ENCODE peak calls at places on chromosome 2, in six cellular contexts. One of them, this sample, is unnamed.

GRCh38 chr2:45264227-45265225 is 255.3 kb upstream of the SIX2 start:
- DNase-seq in breast epithelium: no peak
- DNase-seq in NB4: no peak
- DNase-seq in neural progenitor cell: no peak
- DNase-seq in lower leg skin: peak
- DNase-seq in heart right ventricle: no peak
- DNase-seq in this sample: no peak

GRCh38 chr2:121955313-121956211 is 200.1 kb downstream of the TSN start:
- DNase-seq in breast epithelium: no peak
- DNase-seq in NB4: no peak
- DNase-seq in neural progenitor cell: no peak
- DNase-seq in lower leg skin: peak
- DNase-seq in heart right ventricle: no peak
- DNase-seq in this sample: no peak

GRCh38 chr2:84849271-84849952 is 31.5 kb downstream of the TRABD2A start:
- DNase-seq in breast epithelium: no peak
- DNase-seq in NB4: no peak
- DNase-seq in neural progenitor cell: no peak
- DNase-seq in lower leg skin: no peak
- DNase-seq in heart right ventricle: no peak
- DNase-seq in this sample: no peak

GRCh38 chr2:208311954-208312353 is 45.9 kb downstream of the PIKFYVE start:
- DNase-seq in breast epithelium: no peak
- DNase-seq in NB4: no peak
- DNase-seq in neural progenitor cell: no peak
- DNase-seq in lower leg skin: no peak
- DNase-seq in heart right ventricle: no peak
- DNase-seq in this sample: no peak

GRCh38 chr2:88212251-88212790 is 42.2 kb downstream of the THNSL2 start:
- DNase-seq in breast epithelium: no peak
- DNase-seq in NB4: peak
- DNase-seq in neural progenitor cell: peak
- DNase-seq in lower leg skin: no peak
- DNase-seq in heart right ventricle: no peak
- DNase-seq in this sample: no peak

GRCh38 chr2:62441421-62441820 is 64.6 kb downstream of the TMEM17 start:
- DNase-seq in breast epithelium: no peak
- DNase-seq in NB4: no peak
- DNase-seq in neural progenitor cell: no peak
- DNase-seq in lower leg skin: no peak
- DNase-seq in heart right ventricle: no peak
- DNase-seq in this sample: no peak

GRCh38 chr2:152336103-152336853 is 1.3 kb downstream of the FMNL2 start:
- DNase-seq in breast epithelium: no peak
- DNase-seq in NB4: peak
- DNase-seq in neural progenitor cell: peak
- DNase-seq in lower leg skin: peak
- DNase-seq in heart right ventricle: peak
- DNase-seq in this sample: no peak

GRCh38 chr2:79619976-79620375 is 107.1 kb downstream of the CTNNA2 start:
- DNase-seq in breast epithelium: no peak
- DNase-seq in NB4: no peak
- DNase-seq in neural progenitor cell: no peak
- DNase-seq in lower leg skin: no peak
- DNase-seq in heart right ventricle: no peak
- DNase-seq in this sample: no peak

GRCh38 chr2:130728007-130728454 is 839 bp upstream of the GPR148 start:
- DNase-seq in breast epithelium: no peak
- DNase-seq in NB4: peak
- DNase-seq in neural progenitor cell: no peak
- DNase-seq in lower leg skin: no peak
- DNase-seq in heart right ventricle: no peak
- DNase-seq in this sample: no peak

GRCh38 chr2:96024336-96025106 is 10.2 kb downstream of the GPAT2 start:
- DNase-seq in breast epithelium: peak
- DNase-seq in NB4: no peak
- DNase-seq in neural progenitor cell: no peak
- DNase-seq in lower leg skin: peak
- DNase-seq in heart right ventricle: no peak
- DNase-seq in this sample: no peak

GRCh38 chr2:17475285-17475684 is 43.0 kb downstream of the RAD51AP2 start:
- DNase-seq in breast epithelium: no peak
- DNase-seq in NB4: peak
- DNase-seq in neural progenitor cell: no peak
- DNase-seq in lower leg skin: no peak
- DNase-seq in heart right ventricle: no peak
- DNase-seq in this sample: no peak

GRCh38 chr2:17476820-17477219 is 41.4 kb downstream of the RAD51AP2 start:
- DNase-seq in breast epithelium: no peak
- DNase-seq in NB4: no peak
- DNase-seq in neural progenitor cell: no peak
- DNase-seq in lower leg skin: no peak
- DNase-seq in heart right ventricle: no peak
- DNase-seq in this sample: no peak

GRCh38 chr2:17471979-17472378 is 46.3 kb downstream of the RAD51AP2 start:
- DNase-seq in breast epithelium: no peak
- DNase-seq in NB4: no peak
- DNase-seq in neural progenitor cell: no peak
- DNase-seq in lower leg skin: no peak
- DNase-seq in heart right ventricle: no peak
- DNase-seq in this sample: no peak

GRCh38 chr2:17476060-17476459 is 42.2 kb downstream of the RAD51AP2 start:
- DNase-seq in breast epithelium: no peak
- DNase-seq in NB4: no peak
- DNase-seq in neural progenitor cell: no peak
- DNase-seq in lower leg skin: no peak
- DNase-seq in heart right ventricle: no peak
- DNase-seq in this sample: no peak

GRCh38 chr2:17470855-17471641 is 47.2 kb downstream of the RAD51AP2 start:
- DNase-seq in breast epithelium: no peak
- DNase-seq in NB4: peak
- DNase-seq in neural progenitor cell: peak
- DNase-seq in lower leg skin: no peak
- DNase-seq in heart right ventricle: no peak
- DNase-seq in this sample: no peak
- TF ChIP-seq CTCF in breast epithelium: no peak
- TF ChIP-seq CTCF in NB4: peak
- TF ChIP-seq CTCF in neural progenitor cell: peak
- TF ChIP-seq CTCF in lower leg skin: no peak
- TF ChIP-seq CTCF in heart right ventricle: no peak
- TF ChIP-seq CTCF in this sample: peak

DNA sequence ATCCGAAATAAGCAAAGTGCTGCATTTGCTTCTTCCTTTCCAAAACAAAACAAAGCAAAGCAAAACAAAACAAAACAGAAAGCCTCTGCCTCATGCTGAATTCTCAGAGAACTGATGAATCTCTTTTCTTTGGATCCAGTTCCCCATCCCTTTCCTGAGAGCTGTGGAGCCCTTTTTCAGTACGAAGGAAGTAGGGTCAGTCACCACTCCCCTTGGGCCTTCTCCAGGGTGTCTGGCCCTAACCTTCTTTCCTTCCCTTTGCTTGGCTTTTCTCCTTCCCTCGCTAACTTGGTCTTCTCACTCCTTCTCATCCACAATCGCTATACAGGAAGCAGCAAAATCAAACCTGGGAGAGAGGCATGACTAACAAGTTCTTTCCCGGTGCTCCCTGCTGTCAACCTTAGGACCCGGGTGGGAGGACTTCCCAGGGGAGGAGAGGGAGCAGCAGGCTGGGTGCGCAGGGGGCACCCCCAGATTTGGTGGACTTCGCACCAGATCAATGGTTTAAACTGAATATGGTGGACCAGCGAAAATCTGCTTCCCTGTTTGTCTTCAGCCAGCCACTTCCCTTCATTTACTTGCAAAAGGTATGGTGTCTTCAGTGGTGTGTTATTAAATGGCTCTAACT is 56.2 kb downstream of the NRP2 start:
- DNase-seq in breast epithelium: no peak
- DNase-seq in NB4: no peak
- DNase-seq in neural progenitor cell: no peak
- DNase-seq in lower leg skin: no peak
- DNase-seq in heart right ventricle: no peak
- DNase-seq in this sample: no peak
- TF ChIP-seq CTCF in breast epithelium: no peak
- TF ChIP-seq CTCF in NB4: no peak
- TF ChIP-seq CTCF in neural progenitor cell: no peak
- TF ChIP-seq CTCF in lower leg skin: no peak
- TF ChIP-seq CTCF in heart right ventricle: no peak
- TF ChIP-seq CTCF in this sample: no peak

DNA sequence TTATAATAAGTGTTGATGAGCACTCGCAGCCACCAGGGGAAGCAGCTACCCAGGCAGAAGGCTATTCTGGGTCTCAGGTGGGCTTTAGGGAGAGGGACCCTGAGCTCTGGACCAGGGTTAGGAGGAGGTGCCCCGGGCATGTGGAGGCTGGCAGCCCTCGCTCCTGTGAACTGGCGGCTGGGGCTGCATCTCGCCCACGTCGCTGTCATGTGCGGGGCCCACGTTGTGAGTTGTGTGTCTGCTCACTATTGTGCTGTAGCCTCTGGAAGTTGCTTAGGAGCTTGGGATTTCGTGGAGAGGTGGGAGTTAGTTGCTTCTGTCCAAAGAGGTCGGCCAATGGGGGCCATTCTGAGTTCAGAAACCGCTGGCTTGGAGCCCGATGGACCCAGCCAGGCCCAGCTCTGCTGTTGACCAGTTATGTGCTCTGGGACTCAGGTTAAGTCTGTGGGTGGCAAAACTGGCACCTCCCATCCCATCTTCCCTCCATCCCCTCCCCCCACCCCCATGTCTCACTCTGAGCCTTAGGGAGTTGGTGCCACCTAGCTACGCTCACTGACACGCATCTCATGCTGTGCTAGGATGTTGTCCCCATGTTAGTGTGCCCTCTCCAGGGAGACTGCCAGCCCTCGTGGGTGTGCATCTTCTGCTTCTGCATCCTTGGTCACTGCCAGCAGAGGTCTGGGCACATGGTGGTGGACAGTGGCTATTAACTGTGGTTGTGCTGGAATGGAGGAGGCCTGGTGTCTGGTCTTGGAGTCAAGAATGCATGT is 18.5 kb downstream of the RRM2 start:
- DNase-seq in breast epithelium: no peak
- DNase-seq in NB4: no peak
- DNase-seq in neural progenitor cell: no peak
- DNase-seq in lower leg skin: no peak
- DNase-seq in heart right ventricle: no peak
- DNase-seq in this sample: peak
- TF ChIP-seq CTCF in breast epithelium: no peak
- TF ChIP-seq CTCF in NB4: no peak
- TF ChIP-seq CTCF in neural progenitor cell: no peak
- TF ChIP-seq CTCF in lower leg skin: no peak
- TF ChIP-seq CTCF in heart right ventricle: no peak
- TF ChIP-seq CTCF in this sample: peak

GRCh38 chr2:192940767-192941166 is 746.0 kb upstream of the TMEFF2 start:
- DNase-seq in breast epithelium: no peak
- DNase-seq in NB4: no peak
- DNase-seq in neural progenitor cell: peak
- DNase-seq in lower leg skin: no peak
- DNase-seq in heart right ventricle: no peak
- DNase-seq in this sample: no peak
- TF ChIP-seq CTCF in breast epithelium: no peak
- TF ChIP-seq CTCF in NB4: no peak
- TF ChIP-seq CTCF in neural progenitor cell: peak
- TF ChIP-seq CTCF in lower leg skin: no peak
- TF ChIP-seq CTCF in heart right ventricle: no peak
- TF ChIP-seq CTCF in this sample: no peak

GRCh38 chr2:172481507-172482262 is 54.3 kb downstream of the ITGA6 start:
- DNase-seq in breast epithelium: no peak
- DNase-seq in NB4: no peak
- DNase-seq in neural progenitor cell: no peak
- DNase-seq in lower leg skin: no peak
- DNase-seq in heart right ventricle: no peak
- DNase-seq in this sample: no peak
- TF ChIP-seq CTCF in breast epithelium: no peak
- TF ChIP-seq CTCF in NB4: no peak
- TF ChIP-seq CTCF in neural progenitor cell: no peak
- TF ChIP-seq CTCF in lower leg skin: no peak
- TF ChIP-seq CTCF in heart right ventricle: no peak
- TF ChIP-seq CTCF in this sample: peak

DNA sequence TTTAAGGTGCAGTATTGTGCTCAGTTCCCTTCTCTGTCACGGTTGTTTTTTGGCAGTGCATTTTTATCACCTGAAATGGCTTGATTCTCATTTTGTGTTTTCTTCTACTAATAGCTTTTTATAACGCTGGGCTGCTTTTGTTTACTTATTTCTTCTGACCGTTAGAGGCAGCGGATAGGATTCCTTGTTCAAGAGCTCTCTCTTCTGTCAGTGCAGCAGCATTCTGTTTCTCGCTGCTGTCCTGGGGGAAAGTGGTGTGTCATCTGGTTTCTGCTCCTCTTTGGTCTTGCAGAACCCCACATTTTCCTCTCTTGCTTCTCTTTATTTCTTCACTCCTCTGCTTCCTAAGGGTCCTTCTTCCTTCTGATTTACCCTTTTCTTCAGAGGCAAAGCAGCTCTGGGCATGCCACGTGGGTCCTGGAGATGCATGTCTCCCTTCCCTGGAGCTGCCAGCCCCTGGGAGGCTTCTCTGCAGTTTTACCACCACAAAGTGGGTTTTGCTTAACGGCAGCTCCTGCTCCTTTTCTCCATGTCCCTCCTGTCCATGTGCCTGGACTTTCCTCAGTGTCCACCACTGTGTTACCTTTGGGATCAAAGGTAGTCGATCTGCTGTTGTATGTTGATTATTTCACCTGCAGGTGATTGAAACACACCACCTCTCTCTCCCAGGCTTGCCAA is 47.3 kb upstream of the SNTG2 start:
- DNase-seq in breast epithelium: no peak
- DNase-seq in NB4: peak
- DNase-seq in neural progenitor cell: no peak
- DNase-seq in lower leg skin: no peak
- DNase-seq in heart right ventricle: no peak
- DNase-seq in this sample: no peak
- TF ChIP-seq CTCF in breast epithelium: no peak
- TF ChIP-seq CTCF in NB4: no peak
- TF ChIP-seq CTCF in neural progenitor cell: peak
- TF ChIP-seq CTCF in lower leg skin: no peak
- TF ChIP-seq CTCF in heart right ventricle: no peak
- TF ChIP-seq CTCF in this sample: peak

GRCh38 chr2:223044092-223044836 is 7.7 kb upstream of the KCNE4 start:
- DNase-seq in breast epithelium: no peak
- DNase-seq in NB4: peak
- DNase-seq in neural progenitor cell: no peak
- DNase-seq in lower leg skin: no peak
- DNase-seq in heart right ventricle: no peak
- DNase-seq in this sample: no peak

GRCh38 chr2:223042704-223043118 is 9.3 kb upstream of the KCNE4 start:
- DNase-seq in breast epithelium: no peak
- DNase-seq in NB4: peak
- DNase-seq in neural progenitor cell: no peak
- DNase-seq in lower leg skin: no peak
- DNase-seq in heart right ventricle: no peak
- DNase-seq in this sample: no peak

GRCh38 chr2:223042284-223042683 is 9.7 kb upstream of the KCNE4 start:
- DNase-seq in breast epithelium: no peak
- DNase-seq in NB4: peak
- DNase-seq in neural progenitor cell: no peak
- DNase-seq in lower leg skin: no peak
- DNase-seq in heart right ventricle: no peak
- DNase-seq in this sample: no peak

GRCh38 chr2:223041527-223042109 is 10.4 kb upstream of the KCNE4 start:
- DNase-seq in breast epithelium: no peak
- DNase-seq in NB4: peak
- DNase-seq in neural progenitor cell: no peak
- DNase-seq in lower leg skin: peak
- DNase-seq in heart right ventricle: peak
- DNase-seq in this sample: peak

GRCh38 chr2:223043164-223043941 is 8.6 kb upstream of the KCNE4 start:
- DNase-seq in breast epithelium: no peak
- DNase-seq in NB4: peak
- DNase-seq in neural progenitor cell: no peak
- DNase-seq in lower leg skin: no peak
- DNase-seq in heart right ventricle: no peak
- DNase-seq in this sample: no peak
- TF ChIP-seq CTCF in breast epithelium: no peak
- TF ChIP-seq CTCF in NB4: no peak
- TF ChIP-seq CTCF in neural progenitor cell: no peak
- TF ChIP-seq CTCF in lower leg skin: no peak
- TF ChIP-seq CTCF in heart right ventricle: no peak
- TF ChIP-seq CTCF in this sample: no peak

This sample was measured in chondrocyte.